ENCODE peak calls at places on chromosomes 4 and X, in seven cellular contexts. Q, H, F, M, J, X and C are unnamed samples.

GRCh38 chr4:123503698-123504389 is 107.2 kb downstream of the SPRY1 start:
- DNase-seq in X (no peak), M (no peak), Q (no peak), F (no peak), H (no peak), J (no peak), C (no peak)

GRCh38 chrX:153725039-153725831 is 579 bp downstream of the ABCD1 start:
- DNase-seq in Q (no peak), H (peak; percentile 51), M (no peak), F (peak; percentile 58), X (no peak), J (no peak), C (no peak)

GRCh38 chr4:158446106-158446505 is 75.6 kb upstream of the RXFP1 start:
- DNase-seq in M (no peak), J (no peak), X (no peak), F (no peak), H (no peak), Q (no peak), C (no peak)

GRCh38 chrX:74119016-74119910 is 184.7 kb upstream of the ZCCHC13 start:
- DNase-seq in F (no peak), M (peak; percentile 16), Q (no peak), X (no peak), J (no peak), H (peak; percentile 17), C (no peak)

GRCh38 chr4:94548571-94548970 is 96.8 kb downstream of the PDLIM5 start:
- DNase-seq in Q (no peak), F (no peak), X (no peak), J (no peak), M (peak; percentile 62), H (peak; percentile 89), C (no peak)

GRCh38 chr4:118034061-118034785 is at the start of gene NDST3:
- DNase-seq in H (peak; percentile 92), J (peak; percentile 62), F (peak; percentile 40), M (peak; percentile 80), Q (peak; percentile 18), X (peak; percentile 81), C (peak; percentile 55)

GRCh38 chr4:90137545-90137944 is 10.4 kb downstream of the CCSER1 start:
- DNase-seq in M (no peak), H (peak; percentile 41), F (no peak), X (no peak), J (no peak), Q (no peak), C (no peak)

GRCh38 chr4:14265651-14266050 is 638.1 kb upstream of the BOD1L1 start:
- DNase-seq in J (no peak), X (no peak), H (no peak), Q (no peak), M (no peak), F (no peak), C (no peak)

GRCh38 chr4:78149737-78150136 is 92.6 kb downstream of the FRAS1 start:
- DNase-seq in M (no peak), H (peak; percentile 90), F (no peak), J (no peak), Q (no peak), X (no peak), C (no peak)